ENCODE peak calls at places on chromosomes 3 and 15, in six cellular contexts. One of them, this sample, is unnamed.

GRCh38 chr3:17494117-17494809 is 248.2 kb downstream of the TBC1D5 start:
- DNase-seq in endothelial cell: no peak
- DNase-seq in SW 1271: no peak
- DNase-seq in NCI-H2081: no peak
- DNase-seq in smooth muscle cell of the brain vasculature: no peak
- DNase-seq in T follicular helper cell: no peak
- DNase-seq in this sample: no peak

GRCh38 chr3:124043023-124043422 is 51.1 kb upstream of the ROPN1 start:
- DNase-seq in endothelial cell: no peak
- DNase-seq in SW 1271: no peak
- DNase-seq in NCI-H2081: no peak
- DNase-seq in smooth muscle cell of the brain vasculature: no peak
- DNase-seq in T follicular helper cell: no peak
- DNase-seq in this sample: no peak

GRCh38 chr15:73704869-73705645 is 20.9 kb downstream of the CD276 start:
- DNase-seq in endothelial cell: peak
- DNase-seq in SW 1271: peak
- DNase-seq in NCI-H2081: peak
- DNase-seq in smooth muscle cell of the brain vasculature: no peak
- DNase-seq in T follicular helper cell: peak
- DNase-seq in this sample: peak

GRCh38 chr3:173109143-173109542 is 31.9 kb downstream of the SPATA16 start:
- DNase-seq in endothelial cell: no peak
- DNase-seq in SW 1271: no peak
- DNase-seq in NCI-H2081: no peak
- DNase-seq in smooth muscle cell of the brain vasculature: no peak
- DNase-seq in T follicular helper cell: no peak
- DNase-seq in this sample: no peak

GRCh38 chr3:159839561-159840379 is 148.9 kb upstream of the IL12A start:
- DNase-seq in endothelial cell: peak
- DNase-seq in SW 1271: no peak
- DNase-seq in NCI-H2081: no peak
- DNase-seq in smooth muscle cell of the brain vasculature: no peak
- DNase-seq in T follicular helper cell: no peak
- DNase-seq in this sample: no peak

GRCh38 chr3:145637105-145637504 is 523.9 kb downstream of the PLOD2 start:
- DNase-seq in endothelial cell: no peak
- DNase-seq in SW 1271: no peak
- DNase-seq in NCI-H2081: no peak
- DNase-seq in smooth muscle cell of the brain vasculature: no peak
- DNase-seq in T follicular helper cell: no peak
- DNase-seq in this sample: no peak

GRCh38 chr3:73746610-73747009 is 121.9 kb upstream of the PDZRN3 start:
- DNase-seq in endothelial cell: no peak
- DNase-seq in SW 1271: no peak
- DNase-seq in NCI-H2081: no peak
- DNase-seq in smooth muscle cell of the brain vasculature: no peak
- DNase-seq in T follicular helper cell: no peak
- DNase-seq in this sample: no peak

GRCh38 chr3:37174532-37175126 is at the start of gene LRRFIP2:
- DNase-seq in endothelial cell: no peak
- DNase-seq in SW 1271: peak
- DNase-seq in NCI-H2081: no peak
- DNase-seq in smooth muscle cell of the brain vasculature: no peak
- DNase-seq in T follicular helper cell: no peak
- DNase-seq in this sample: peak

GRCh38 chr3:127352612-127353011 is 64.8 kb upstream of the PRR20G start:
- DNase-seq in endothelial cell: no peak
- DNase-seq in SW 1271: no peak
- DNase-seq in NCI-H2081: no peak
- DNase-seq in smooth muscle cell of the brain vasculature: no peak
- DNase-seq in T follicular helper cell: no peak
- DNase-seq in this sample: no peak

GRCh38 chr3:9940746-9941145 is 7.1 kb downstream of the CRELD1 start:
- DNase-seq in endothelial cell: no peak
- DNase-seq in SW 1271: no peak
- DNase-seq in NCI-H2081: no peak
- DNase-seq in smooth muscle cell of the brain vasculature: no peak
- DNase-seq in T follicular helper cell: no peak
- DNase-seq in this sample: no peak

GRCh38 chr3:96467639-96468038 is 346.8 kb upstream of the EPHA6 start:
- DNase-seq in endothelial cell: no peak
- DNase-seq in SW 1271: no peak
- DNase-seq in NCI-H2081: no peak
- DNase-seq in smooth muscle cell of the brain vasculature: no peak
- DNase-seq in T follicular helper cell: no peak
- DNase-seq in this sample: no peak

GRCh38 chr3:172476339-172476738 is 28.1 kb upstream of the GHSR start:
- DNase-seq in endothelial cell: no peak
- DNase-seq in SW 1271: no peak
- DNase-seq in NCI-H2081: no peak
- DNase-seq in smooth muscle cell of the brain vasculature: no peak
- DNase-seq in T follicular helper cell: no peak
- DNase-seq in this sample: no peak

GRCh38 chr15:71659730-71660067 is 150.7 kb upstream of the NR2E3 start:
- DNase-seq in endothelial cell: no peak
- DNase-seq in SW 1271: no peak
- DNase-seq in NCI-H2081: no peak
- DNase-seq in smooth muscle cell of the brain vasculature: no peak
- DNase-seq in T follicular helper cell: no peak
- DNase-seq in this sample: no peak